ENCODE peak calls at places on chromosomes 6 and 20, in seven cellular contexts. K is adrenal gland, L is K562, R is right lobe of liver, P is transverse colon, O is HCT116, J is IMR-90. V is an unnamed sample.

GRCh38 chr20:17898548-17898994 is 70.0 kb downstream of the SNX5 start:
- DNase-seq in R (peak; percentile 66), O (peak; percentile 56), L (peak; percentile 46), J (peak; percentile 75), P (peak; percentile 81), K (peak; percentile 86), V (peak; percentile 90)

GRCh38 chr6:5892669-5893068 is 114.1 kb downstream of the NRN1 start:
- DNase-seq in R (no peak), O (no peak), P (no peak), K (no peak), L (no peak), J (no peak), V (no peak)

GRCh38 chr20:7392551-7392950 is 547.7 kb downstream of the HAO1 start:
- DNase-seq in K (no peak), R (no peak), J (no peak), L (no peak), O (no peak), P (no peak), V (no peak)

GRCh38 chr20:16098890-16099639 is 474.2 kb downstream of the KIF16B start:
- DNase-seq in L (no peak), J (no peak), P (no peak), K (no peak), O (no peak), R (no peak), V (no peak)

GRCh38 chr6:44475779-44476434 is 88.4 kb downstream of the CDC5L start:
- DNase-seq in J (peak; percentile 65), P (peak; percentile 81), R (peak; percentile 86), O (peak; percentile 51), K (peak; percentile 82), L (peak; percentile 91), V (peak; percentile 89)

GRCh38 chr6:11189865-11190624 is 42.4 kb downstream of the NEDD9 start:
- DNase-seq in L (no peak), K (no peak), P (no peak), J (no peak), O (no peak), R (no peak), V (no peak)

GRCh38 chr6:53547166-53547814 is 2.4 kb upstream of the GCLC start:
- DNase-seq in K (no peak), O (no peak), J (no peak), R (no peak), L (no peak), P (no peak), V (no peak)

GRCh38 chr20:58640446-58640845 is 10.6 kb upstream of the STX16 start:
- DNase-seq in O (no peak), L (peak; percentile 38), K (no peak), J (peak; percentile 71), P (no peak), R (no peak), V (peak; percentile 13)

GRCh38 chr6:121520337-121521163 is 85.1 kb downstream of the GJA1 start:
- DNase-seq in P (no peak), J (peak; percentile 89), K (no peak), R (no peak), O (no peak), L (no peak), V (no peak)

GRCh38 chr20:18928626-18929025 is 115.0 kb downstream of the SCP2D1 start:
- DNase-seq in O (no peak), R (no peak), L (no peak), P (no peak), J (no peak), K (no peak), V (no peak)

GRCh38 chr6:6661684-6662083 is 73.2 kb downstream of the LY86 start:
- DNase-seq in L (no peak), R (no peak), P (peak; percentile 62), K (peak; percentile 82), O (no peak), J (peak; percentile 8), V (no peak)

DNA sequence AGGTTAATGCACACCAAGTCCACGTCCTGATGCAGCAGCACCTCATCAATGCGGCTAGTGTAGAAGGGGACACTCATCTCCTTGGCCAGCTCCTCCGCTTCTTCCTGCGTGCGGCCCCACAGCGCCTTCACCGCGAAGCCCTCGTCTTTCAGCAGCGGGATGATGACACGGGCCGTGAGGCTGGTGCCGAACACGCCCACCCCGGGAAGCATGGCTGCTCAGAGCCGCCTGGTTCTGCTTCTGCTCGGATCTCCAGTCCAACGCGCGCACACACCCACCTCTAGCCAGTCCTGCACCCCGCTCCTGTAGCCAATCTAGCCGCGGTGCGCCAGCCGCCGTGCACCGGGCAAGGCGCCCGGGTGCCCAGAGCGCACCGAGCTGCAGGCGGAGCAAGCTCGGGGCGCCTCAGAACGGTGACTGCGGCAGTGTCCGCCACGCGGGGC is 700 bp downstream of the GFOD1 start:
- DNase-seq in J (peak; percentile 61), K (peak; percentile 48), O (no peak), R (peak; percentile 79), L (peak; percentile 61), P (peak; percentile 65), V (peak; percentile 86)
- TF ChIP-seq CTCF in J (no peak), K (no peak), O (no peak), R (no peak), L (no peak), P (no peak), V (no peak)

GRCh38 chr20:63825331-63826118 is 5.5 kb downstream of the ZBTB46 start:
- DNase-seq in L (no peak), K (no peak), J (no peak), P (no peak), O (no peak), R (no peak), V (no peak)

GRCh38 chr20:63821824-63822223 is 9.2 kb downstream of the ZBTB46 start:
- DNase-seq in R (no peak), O (no peak), L (no peak), J (no peak), K (no peak), P (no peak), V (no peak)

GRCh38 chr20:63819224-63819917 is 11.7 kb downstream of the ZBTB46 start:
- DNase-seq in P (peak; percentile 48), O (no peak), L (peak; percentile 61), J (peak; percentile 45), K (no peak), R (no peak), V (no peak)

GRCh38 chr20:63823691-63824311 is 7.3 kb downstream of the ZBTB46 start:
- DNase-seq in R (no peak), J (no peak), L (no peak), P (no peak), K (no peak), O (no peak), V (no peak)

GRCh38 chr20:63822276-63822696 is 8.8 kb downstream of the ZBTB46 start:
- DNase-seq in P (no peak), K (no peak), R (no peak), O (no peak), L (peak; percentile 64), J (no peak), V (no peak)
- TF ChIP-seq POLR2A in P (no peak), K (no peak), R (no peak), O (no peak), L (no peak), J (no peak), V (no peak)

GRCh38 chr20:56160956-56161355 is 87.6 kb upstream of the MC3R start:
- DNase-seq in J (no peak), O (no peak), L (no peak), P (no peak), K (no peak), R (peak; percentile 55), V (no peak)

GRCh38 chr20:56163806-56164205 is 84.7 kb upstream of the MC3R start:
- DNase-seq in R (no peak), O (no peak), J (no peak), L (peak; percentile 14), K (no peak), P (no peak), V (no peak)

GRCh38 chr20:56171087-56172012 is 77.2 kb upstream of the MC3R start:
- DNase-seq in L (no peak), R (no peak), J (no peak), P (no peak), K (peak; percentile 30), O (no peak), V (no peak)

DNA sequence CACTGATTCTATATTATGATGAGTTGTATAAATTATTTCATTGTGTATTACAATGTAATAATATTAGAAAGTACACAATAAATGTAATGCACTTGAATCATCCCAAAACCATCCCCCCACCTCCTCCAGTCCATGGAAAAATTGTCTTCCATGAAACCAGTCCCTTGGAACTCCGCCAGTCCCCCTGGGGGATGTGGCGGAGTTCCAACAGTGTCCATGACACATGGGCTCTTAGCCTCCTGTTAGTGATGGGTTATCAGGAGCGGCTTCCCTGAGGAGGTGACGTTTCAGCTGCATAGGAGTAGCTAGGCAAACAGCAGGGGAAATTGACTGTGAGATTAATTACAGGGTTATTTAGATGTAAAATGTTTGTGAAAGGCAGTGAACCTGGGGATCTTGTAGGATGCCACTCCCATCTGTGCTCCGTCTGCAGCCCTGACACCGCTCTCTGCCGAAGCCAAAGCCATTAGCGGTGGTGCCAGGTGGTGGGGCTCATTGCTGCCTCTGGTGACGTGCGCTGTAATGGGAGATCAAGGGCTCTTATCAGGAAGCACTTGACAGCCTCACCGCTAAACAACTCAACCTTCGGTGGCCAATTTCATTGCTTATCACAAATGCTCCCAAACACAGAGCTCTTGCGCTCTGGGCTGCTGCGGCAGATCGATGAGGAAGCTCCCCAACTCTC is 81.6 kb upstream of the MC3R start:
- DNase-seq in L (no peak), R (no peak), O (no peak), J (no peak), K (no peak), P (no peak), V (no peak)
- TF ChIP-seq CTCF in L (no peak), R (no peak), O (no peak), J (no peak), K (no peak), P (no peak), V (no peak)

GRCh38 chr6:35728663-35729348 is 8.0 kb upstream of the ARMC12 start:
- DNase-seq in L (no peak), O (no peak), K (no peak), R (peak; percentile 88), J (no peak), P (peak; percentile 65), V (peak; percentile 87)

GRCh38 chr6:35727206-35727934 is 9.5 kb upstream of the ARMC12 start:
- DNase-seq in R (peak; percentile 87), P (peak; percentile 88), K (peak; percentile 86), J (peak; percentile 60), O (no peak), L (peak; percentile 81), V (peak; percentile 96)

GRCh38 chr6:35729349-35729678 is 7.5 kb upstream of the ARMC12 start:
- DNase-seq in P (no peak), O (no peak), K (no peak), R (peak; percentile 31), L (no peak), J (no peak), V (no peak)

GRCh38 chr6:35729722-35730121 is 7.1 kb upstream of the ARMC12 start:
- DNase-seq in L (no peak), O (no peak), K (no peak), P (peak; percentile 69), R (peak; percentile 29), J (no peak), V (no peak)

DNA sequence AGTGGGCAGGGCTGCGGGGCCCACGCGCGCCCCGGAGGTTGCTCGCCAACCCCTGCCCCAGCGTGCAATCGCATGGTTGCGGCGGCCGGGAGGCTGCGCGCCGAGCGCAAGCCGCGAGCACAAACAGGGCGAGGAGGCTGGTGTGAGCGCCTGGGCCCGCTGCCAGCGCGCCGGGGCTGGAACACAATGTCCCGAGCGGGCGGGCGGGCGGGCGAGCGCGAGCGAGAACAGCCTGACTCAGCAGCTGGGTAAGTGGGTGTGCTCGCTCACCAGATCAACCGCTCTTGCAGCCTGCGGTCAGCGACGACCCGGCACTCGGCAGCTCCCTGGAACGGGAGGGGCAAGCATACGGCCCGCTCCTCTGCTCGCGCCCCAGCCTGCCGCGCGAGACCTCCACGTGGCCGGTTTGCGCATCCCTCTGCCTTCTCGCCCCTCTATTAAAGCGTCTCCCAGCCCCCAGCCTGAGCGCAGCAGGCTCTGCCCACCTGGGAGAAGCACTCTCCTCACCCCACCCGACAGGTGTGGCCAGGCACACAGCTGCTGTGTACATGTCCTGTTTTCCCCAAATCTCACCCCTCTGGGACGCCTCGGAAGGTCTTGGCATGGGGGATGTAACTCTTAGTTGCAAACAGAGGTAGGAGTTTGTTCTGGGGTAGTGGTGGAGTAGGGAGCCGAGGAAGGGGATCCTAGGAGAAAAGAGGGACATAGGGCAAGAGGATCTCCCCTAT is 8.7 kb upstream of the ARMC12 start:
- DNase-seq in P (peak; percentile 96), R (peak; percentile 96), O (no peak), L (peak; percentile 93), J (peak; percentile 94), K (peak; percentile 94), V (peak; percentile 96)
- TF ChIP-seq POLR2A in P (peak; percentile 89), R (peak; percentile 88), O (no peak), L (peak; percentile 78), J (no peak), K (peak; percentile 83), V (peak; percentile 49)

V was measured in suprapubic skin.